ENCODE peak calls at places on chromosomes 4 and X, in eight cellular contexts. G is A549; S is CD8-positive, alpha-beta T cell; X is aorta; N is OCI-LY7; Q is CD4-positive, alpha-beta memory T cell; C is tibial artery; E is BE2C. J is an unnamed sample. For H3K4me1, the result is how much of the 10 kb centered on the place peaks cover.

GRCh38 chr4:8640816-8641215 is 48.3 kb downstream of the CPZ start:
- DNase-seq in E (no peak), C (peak), X (peak), Q (no peak), N (no peak), G (no peak), S (no peak), J (peak)

GRCh38 chrX:136310411-136310810 is 9.6 kb downstream of the ADGRG4 start:
- DNase-seq in E (peak), Q (no peak), G (peak), C (no peak), X (no peak), S (no peak), N (no peak), J (no peak)

GRCh38 chr4:3371038-3371437 is 70.7 kb upstream of the HGFAC start:
- DNase-seq in C (no peak), X (no peak), N (no peak), G (no peak), Q (no peak), S (no peak), E (no peak), J (no peak)

GRCh38 chr4:158169931-158170690 is 2.7 kb downstream of the GASK1B start:
- DNase-seq in S (no peak), C (no peak), Q (no peak), N (no peak), G (no peak), X (no peak), E (peak), J (no peak)

GRCh38 chr4:142845293-142846070 is 619 bp downstream of the INPP4B start:
- DNase-seq in G (no peak), Q (peak), N (no peak), X (peak), E (peak), S (peak), C (peak), J (peak)

GRCh38 chrX:68710870-68711576 is 63.6 kb downstream of the STARD8 start:
- DNase-seq in G (peak), Q (no peak), N (peak), C (no peak), E (peak), S (no peak), X (no peak), J (no peak)

GRCh38 chr4:78119698-78120097 is 62.6 kb downstream of the FRAS1 start:
- DNase-seq in C (no peak), E (no peak), N (no peak), Q (no peak), S (no peak), G (no peak), X (no peak), J (no peak)

GRCh38 chr4:89298160-89298559 is 9.4 kb downstream of the GPRIN3 start:
- DNase-seq in C (no peak), G (no peak), N (peak), E (no peak), S (no peak), Q (peak), X (no peak), J (no peak)

GRCh38 chr4:185211035-185211434 is 1.6 kb downstream of the SNX25 start:
- DNase-seq in C (no peak), X (no peak), N (peak), Q (no peak), S (no peak), E (no peak), G (no peak), J (no peak)

GRCh38 chrX:131675596-131676194 is 131.8 kb downstream of the OR13H1 start:
- DNase-seq in X (no peak), C (no peak), S (no peak), G (peak), E (peak), N (peak), Q (no peak), J (no peak)

GRCh38 chr4:150242820-150243458 is 164.7 kb downstream of the DCLK2 start:
- DNase-seq in E (peak), S (no peak), C (no peak), G (peak), Q (no peak), X (no peak), N (peak), J (no peak)

GRCh38 chr4:113682730-113683129 is 78.8 kb downstream of the CAMK2D start:
- DNase-seq in Q (no peak), S (no peak), E (no peak), X (no peak), G (no peak), C (no peak), N (no peak), J (no peak)
- H3K4me1 ChIP-seq in Q (under half), S (under half), E (under half), X (under half), G (under half), C (half or more), N (half or more), J (half or more)

GRCh38 chr4:1250527-1250812 is 1.5 kb upstream of the CTBP1 start:
- DNase-seq in C (no peak), Q (no peak), S (no peak), E (no peak), N (no peak), G (no peak), X (peak), J (no peak)
- H3K4me3 ChIP-seq in C (no peak), Q (peak), S (no peak), E (no peak), N (peak), G (no peak), X (no peak), J (peak)

GRCh38 chrX:13009844-13010243 is 34.6 kb downstream of the FAM9C start:
- DNase-seq in C (no peak), E (no peak), G (no peak), N (no peak), X (no peak), Q (no peak), S (no peak), J (no peak)

GRCh38 chrX:13008851-13009250 is 33.9 kb downstream of the TMSB4X start:
- DNase-seq in E (no peak), N (no peak), G (no peak), Q (no peak), X (no peak), S (no peak), C (no peak), J (no peak)

GRCh38 chrX:13009256-13009655 is 34.3 kb downstream of the TMSB4X start:
- DNase-seq in Q (no peak), C (no peak), G (no peak), E (no peak), X (no peak), N (no peak), S (no peak), J (no peak)

GRCh38 chrX:13008189-13008533 is 33.3 kb downstream of the TMSB4X start:
- DNase-seq in S (no peak), E (no peak), C (no peak), G (no peak), Q (no peak), N (peak), X (no peak), J (no peak)

GRCh38 chrX:13010546-13010945 is 33.9 kb downstream of the FAM9C start:
- DNase-seq in N (no peak), E (no peak), S (no peak), C (no peak), X (no peak), G (no peak), Q (no peak), J (no peak)
- H3K4me1 ChIP-seq in N (half or more), E (under half), S (half or more), C (under half), X (under half), G (half or more), Q (half or more), J (under half)

DNA sequence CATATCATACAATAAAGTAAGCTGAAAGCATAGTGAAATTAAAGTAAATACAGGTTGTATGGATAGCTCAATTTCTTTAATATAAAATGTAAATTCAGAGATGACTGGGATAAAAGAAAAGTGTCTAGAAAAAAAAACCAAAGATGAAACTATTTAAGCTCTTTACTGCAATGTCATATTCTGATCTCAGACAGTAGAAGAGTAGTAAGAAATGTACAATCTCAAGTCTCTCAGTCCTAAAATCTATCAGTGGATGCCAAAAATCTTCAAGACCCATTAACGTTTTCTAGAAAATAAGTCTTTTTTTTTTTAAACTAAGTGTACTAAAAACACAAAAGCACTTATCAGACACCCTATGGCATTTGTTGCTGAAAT is 13.8 kb downstream of the MGARP start:
- DNase-seq in S (no peak), N (no peak), X (no peak), E (no peak), C (no peak), Q (no peak), G (no peak), J (no peak)
- H3K4me3 ChIP-seq in S (peak), N (peak), X (no peak), E (peak), C (peak), Q (peak), G (peak), J (peak)

DNA sequence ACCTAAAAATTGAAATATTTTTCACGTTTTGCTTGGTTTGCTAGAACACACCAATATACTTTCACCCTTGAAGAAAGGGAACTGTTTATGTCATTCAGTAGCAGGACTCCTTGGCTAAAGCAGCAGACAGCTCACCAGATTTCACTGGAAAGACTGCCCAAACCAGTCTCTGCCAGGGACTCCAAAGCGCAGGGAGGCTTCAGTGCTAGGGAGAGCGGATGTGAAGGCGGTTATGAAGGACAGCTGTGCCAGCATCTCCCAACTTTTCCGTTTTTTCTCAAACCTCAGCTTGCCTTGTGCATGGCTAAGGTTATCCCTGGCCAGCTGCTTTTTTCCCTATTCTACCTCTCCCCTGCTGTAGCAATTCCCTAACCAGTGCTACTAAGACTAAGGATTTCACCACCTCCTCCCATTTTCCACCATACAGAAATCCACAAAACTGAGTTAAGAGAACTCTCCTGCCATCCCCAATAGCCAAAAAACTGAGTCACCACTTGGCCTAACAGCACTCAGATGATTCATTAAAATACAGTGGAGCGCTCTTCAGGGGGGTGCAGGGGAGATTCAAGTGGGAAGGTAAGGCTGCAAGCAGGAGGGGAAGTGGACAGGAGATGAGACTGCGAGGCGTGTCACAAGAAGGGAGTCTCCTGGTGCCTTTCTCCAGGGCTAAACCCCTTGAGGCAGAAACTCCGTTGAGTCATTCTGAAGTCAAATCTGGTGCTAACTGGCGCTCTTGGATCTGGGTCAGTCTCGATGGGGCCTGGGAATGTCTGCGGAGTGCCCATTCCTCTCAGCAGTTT is 90.7 kb downstream of the PALLD start:
- DNase-seq in X (peak), G (peak), E (no peak), C (peak), N (no peak), S (no peak), Q (no peak), J (peak)
- H3K4me1 ChIP-seq in X (under half), G (half or more), E (under half), C (under half), N (under half), S (under half), Q (under half), J (under half)